ENCODE peak calls at places on chromosome X, in five cellular contexts. C is H7, E is nucleus accumbens, W is HFF-Myc, K is anterior cingulate cortex. A is an unnamed sample.

GRCh38 chrX:40008841-40009461 is 88.8 kb downstream of the BCOR start:
- DNase-seq in K (no peak), E (no peak), W (no peak), C (peak; percentile 83), A (peak; percentile 31)

GRCh38 chrX:8189096-8189830 is 18.2 kb upstream of the VCX2 start:
- DNase-seq in K (no peak), E (no peak), W (no peak), C (no peak), A (no peak)

GRCh38 chrX:131845771-131846170 is 177.3 kb upstream of the STK26 start:
- DNase-seq in C (no peak), W (no peak), K (no peak), E (no peak), A (no peak)

GRCh38 chrX:56113785-56114436 is 118.2 kb upstream of the KLF8 start:
- DNase-seq in W (no peak), K (no peak), C (no peak), E (no peak), A (no peak)

GRCh38 chrX:46573896-46574336 is 351 bp downstream of the CHST7 start:
- DNase-seq in E (no peak), W (no peak), K (no peak), C (peak; percentile 75), A (peak; percentile 60)

GRCh38 chrX:38618152-38618551 is 56.8 kb downstream of the TSPAN7 start:
- DNase-seq in W (no peak), K (no peak), E (no peak), C (no peak), A (no peak)

GRCh38 chrX:128020701-128021100 is 31.5 kb downstream of the ACTRT1 start:
- DNase-seq in E (no peak), K (no peak), W (no peak), C (no peak), A (no peak)

GRCh38 chrX:964831-965416 is 247.5 kb downstream of the CRLF2 start:
- DNase-seq in W (no peak), K (no peak), C (no peak), E (no peak), A (peak; percentile 18)

GRCh38 chrX:150872773-150873336 is 25.6 kb downstream of the CD99L2 start:
- DNase-seq in E (no peak), C (no peak), K (no peak), W (no peak), A (no peak)

GRCh38 chrX:139823806-139824205 is 109.0 kb downstream of the ATP11C start:
- DNase-seq in W (no peak), K (no peak), E (no peak), C (no peak), A (peak; percentile 34)

GRCh38 chrX:40152706-40153334 is 55.1 kb upstream of the BCOR start:
- DNase-seq in C (peak; percentile 87), E (peak; percentile 22), K (no peak), W (no peak), A (peak; percentile 40)

GRCh38 chrX:44063611-44064010 is 90.4 kb upstream of the NDP start:
- DNase-seq in C (no peak), K (no peak), E (no peak), W (no peak), A (no peak)